ENCODE peak calls at places on chromosomes 12 and 14, in ten cellular contexts. K is stomach, T is transverse colon, Q is H1, N is ovary, R is tibial nerve, M is suprapubic skin, D is GM12878, C is esophagus muscularis mucosa, X is HepG2. V is an unnamed sample.

GRCh38 chr14:101032433-101032832 is 128.9 kb upstream of the RTL1 start:
- DNase-seq in Q (no peak), D (no peak), X (no peak), R (no peak), M (peak; percentile 11), N (no peak), T (no peak), K (no peak), C (no peak), V (no peak)

GRCh38 chr14:106691601-106692291 is 1165.4 kb downstream of the TMEM121 start:
- DNase-seq in T (peak; percentile 47), R (no peak), K (peak; percentile 28), X (peak; percentile 8), N (no peak), Q (peak; percentile 39), C (no peak), M (no peak), D (peak; percentile 79), V (no peak)

GRCh38 chr12:81644503-81644902 is 114.6 kb downstream of the PPFIA2 start:
- DNase-seq in C (no peak), X (peak; percentile 38), N (no peak), T (no peak), D (no peak), K (no peak), R (no peak), M (no peak), Q (no peak), V (peak; percentile 42)

GRCh38 chr12:68483592-68484373 is 126.9 kb upstream of the RAP1B start:
- DNase-seq in T (no peak), N (no peak), M (no peak), R (no peak), X (no peak), C (no peak), K (no peak), Q (no peak), D (no peak), V (no peak)

GRCh38 chr14:104870368-104871144 is 5.5 kb downstream of the CEP170B start:
- DNase-seq in K (peak; percentile 44), D (no peak), Q (peak; percentile 81), C (no peak), X (peak; percentile 21), M (no peak), N (no peak), T (peak; percentile 44), R (no peak), V (peak; percentile 45)

GRCh38 chr12:96156211-96156610 is 38.0 kb upstream of the ELK3 start:
- DNase-seq in T (no peak), C (no peak), K (no peak), Q (no peak), D (no peak), N (no peak), M (no peak), R (no peak), X (no peak), V (no peak)

GRCh38 chr14:69334576-69334975 is 63.5 kb downstream of the ERH start:
- DNase-seq in C (no peak), D (no peak), Q (no peak), T (no peak), M (no peak), R (no peak), X (no peak), N (no peak), K (no peak), V (no peak)

GRCh38 chr12:45745861-45746277 is 16.4 kb downstream of the ARID2 start:
- DNase-seq in T (no peak), R (no peak), K (no peak), M (no peak), X (no peak), N (no peak), D (no peak), C (no peak), Q (no peak), V (no peak)

GRCh38 chr14:61562321-61563161 is 132.8 kb upstream of the HIF1A start:
- DNase-seq in D (no peak), R (no peak), K (no peak), T (no peak), M (no peak), C (no peak), N (no peak), X (peak; percentile 90), Q (no peak), V (peak; percentile 93)

GRCh38 chr14:39107624-39108023 is 4.6 kb upstream of the SEC23A start:
- DNase-seq in Q (no peak), X (peak; percentile 78), T (no peak), K (no peak), D (no peak), C (no peak), M (no peak), R (no peak), N (no peak), V (peak; percentile 52)

GRCh38 chr12:4292266-4293063 is 18.9 kb downstream of the CCND2 start:
- DNase-seq in D (no peak), Q (no peak), M (peak; percentile 49), T (no peak), R (no peak), K (no peak), C (no peak), N (no peak), X (no peak), V (no peak)

GRCh38 chr14:73460691-73461127 is 2.4 kb upstream of the NUMB start:
- DNase-seq in Q (no peak), C (no peak), T (no peak), X (no peak), M (no peak), R (peak; percentile 26), N (no peak), K (no peak), D (no peak), V (no peak)

GRCh38 chr12:109389146-109389545 is 41.4 kb downstream of the MYO1H start:
- DNase-seq in M (no peak), X (peak; percentile 16), T (no peak), N (no peak), C (no peak), K (no peak), R (no peak), Q (no peak), D (no peak), V (peak; percentile 20)

GRCh38 chr12:92987362-92987761 is 58.3 kb upstream of the EEA1 start:
- DNase-seq in N (no peak), K (no peak), Q (no peak), D (no peak), T (no peak), M (no peak), X (peak; percentile 78), C (no peak), R (peak; percentile 56), V (peak; percentile 71)

GRCh38 chr12:40723001-40723400 is 30.8 kb downstream of the CNTN1 start:
- DNase-seq in Q (no peak), D (no peak), K (no peak), X (no peak), R (no peak), M (no peak), C (no peak), T (no peak), N (no peak), V (no peak)

GRCh38 chr12:66539451-66539850 is 139.4 kb downstream of the GRIP1 start:
- DNase-seq in N (no peak), K (no peak), R (no peak), C (no peak), M (no peak), Q (no peak), T (no peak), X (no peak), D (no peak), V (no peak)

GRCh38 chr12:108629824-108630476 is 3.7 kb downstream of the SELPLG start:
- DNase-seq in Q (no peak), K (no peak), R (no peak), T (no peak), X (peak; percentile 21), N (no peak), M (no peak), C (no peak), D (no peak), V (no peak)

GRCh38 chr12:96456265-96456974 is 33.0 kb upstream of the CFAP54 start:
- DNase-seq in D (peak; percentile 62), C (no peak), R (no peak), T (peak; percentile 8), M (no peak), K (no peak), N (no peak), Q (no peak), X (no peak), V (no peak)

GRCh38 chr12:64385468-64385867 is 5.1 kb downstream of the C12orf56 start:
- DNase-seq in M (no peak), K (no peak), C (no peak), N (no peak), D (no peak), T (no peak), R (no peak), Q (no peak), X (no peak), V (no peak)

GRCh38 chr12:123126294-123127144 is 24.4 kb downstream of the PITPNM2 start:
- DNase-seq in R (no peak), X (peak; percentile 83), Q (no peak), T (no peak), K (peak; percentile 33), D (no peak), C (no peak), M (no peak), N (peak; percentile 72), V (peak; percentile 94)
- TF ChIP-seq EP300 in R (no peak), X (peak; percentile 61), Q (no peak), T (no peak), K (no peak), D (no peak), C (no peak), M (no peak), N (peak; percentile 7), V (peak; percentile 10)

GRCh38 chr12:31106101-31106803 is 32.6 kb downstream of the DDX11 start:
- DNase-seq in M (no peak), K (no peak), Q (no peak), C (peak; percentile 90), T (no peak), X (no peak), D (no peak), N (no peak), R (no peak), V (no peak)
- TF ChIP-seq POLR2A in M (no peak), K (no peak), Q (no peak), C (no peak), T (no peak), X (no peak), D (no peak), N (no peak), R (no peak), V (no peak)

GRCh38 chr12:124045671-124046070 is 72.7 kb downstream of the ZNF664 start:
- DNase-seq in R (no peak), K (no peak), Q (no peak), D (no peak), T (no peak), C (no peak), X (no peak), M (no peak), N (no peak), V (no peak)
- TF ChIP-seq EP300 in R (no peak), K (no peak), Q (no peak), D (no peak), T (no peak), C (no peak), X (no peak), M (no peak), N (no peak), V (no peak)

DNA sequence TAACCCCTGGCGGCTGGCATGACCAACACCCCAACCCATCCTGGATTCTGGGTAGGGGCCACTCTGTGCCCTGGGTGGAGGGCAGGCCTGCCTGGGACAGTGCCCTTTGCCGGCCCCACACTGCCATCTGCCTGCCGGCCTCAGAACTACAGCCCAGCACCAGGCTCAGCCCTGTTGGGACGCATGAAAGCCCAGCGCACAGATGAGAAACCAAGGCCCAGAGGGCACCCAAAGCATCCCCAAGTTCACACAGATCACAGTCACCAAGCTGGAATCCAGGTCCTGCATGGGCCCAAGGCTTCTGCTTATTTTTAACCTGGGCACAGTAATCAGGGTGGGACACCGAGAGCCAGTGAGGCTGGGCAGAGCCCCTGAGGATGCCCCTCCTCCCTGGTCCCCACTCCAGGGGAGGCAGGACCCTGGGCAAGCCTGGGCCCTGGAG is 26.2 kb downstream of the RFLNA start:
- DNase-seq in X (peak; percentile 24), R (peak; percentile 76), K (peak; percentile 82), D (peak; percentile 24), C (no peak), Q (peak; percentile 99), M (no peak), T (peak; percentile 75), N (peak; percentile 49), V (peak; percentile 61)
- TF ChIP-seq POLR2A in X (no peak), R (no peak), K (no peak), D (peak; percentile 42), C (no peak), Q (no peak), M (no peak), T (no peak), N (no peak), V (no peak)